ENCODE peak calls at places on chromosomes 3 and 15, in eight cellular contexts. D, A, U, C, I, S, T and O are unnamed samples. For H3K4me1, the result is how much of the 10 kb centered on the place peaks cover.

GRCh38 chr3:197366301-197367044 is 68.1 kb upstream of the DLG1 start:
- DNase-seq in S (peak), I (no peak), U (no peak), A (no peak), C (no peak), T (no peak), D (no peak), O (no peak)

GRCh38 chr15:40087991-40088928 is 20.4 kb downstream of the BMF start:
- DNase-seq in I (no peak), C (peak), T (no peak), D (no peak), S (peak), A (no peak), U (no peak), O (peak)

GRCh38 chr3:126664591-126665214 is 9.8 kb upstream of the TXNRD3 start:
- DNase-seq in T (peak), C (no peak), S (no peak), U (no peak), A (no peak), I (no peak), D (no peak), O (no peak)

GRCh38 chr15:35886765-35887164 is 340.8 kb upstream of the DPH6 start:
- DNase-seq in S (no peak), D (no peak), C (no peak), A (no peak), I (no peak), U (no peak), T (no peak), O (no peak)

GRCh38 chr3:151955356-151955755 is 81.9 kb downstream of the SUCNR1 start:
- DNase-seq in U (no peak), S (no peak), C (no peak), I (no peak), D (no peak), A (no peak), T (no peak), O (no peak)

GRCh38 chr3:160259589-160259988 is 34.4 kb downstream of the C3orf80 start:
- DNase-seq in U (no peak), C (no peak), A (no peak), D (no peak), I (no peak), S (no peak), T (no peak), O (no peak)

GRCh38 chr3:134029256-134029733 is 430 bp downstream of the SLCO2A1 start:
- DNase-seq in A (no peak), T (peak), I (no peak), C (no peak), U (no peak), S (no peak), D (no peak), O (peak)

GRCh38 chr3:141789281-141789680 is 26.1 kb downstream of the GRK7 start:
- DNase-seq in C (no peak), A (no peak), T (no peak), S (no peak), U (no peak), D (no peak), I (no peak), O (no peak)

GRCh38 chr15:28110416-28110975 is 11.4 kb upstream of the OCA2 start:
- DNase-seq in S (no peak), A (no peak), T (peak), C (no peak), D (no peak), I (no peak), U (no peak), O (no peak)

GRCh38 chr15:66570327-66570726 is 4.5 kb upstream of the LCTL start:
- DNase-seq in A (no peak), C (peak), U (no peak), T (no peak), S (peak), D (no peak), I (no peak), O (no peak)
- H3K27ac ChIP-seq in A (no peak), C (no peak), U (no peak), T (no peak), S (no peak), D (no peak), I (no peak), O (no peak)

GRCh38 chr3:120092444-120092843 is 1.8 kb downstream of the GSK3B start:
- DNase-seq in I (no peak), C (no peak), T (no peak), U (no peak), S (no peak), D (no peak), A (no peak), O (no peak)
- H3K4me1 ChIP-seq in I (under half), C (under half), T (under half), U (under half), S (under half), D (under half), A (half or more), O (under half)

GRCh38 chr15:52436971-52437370 is 91.7 kb downstream of the MYO5A start:
- DNase-seq in T (no peak), I (no peak), S (no peak), C (no peak), D (no peak), A (no peak), U (no peak), O (no peak)
- H3K27ac ChIP-seq in T (no peak), I (no peak), S (no peak), C (no peak), D (no peak), A (no peak), U (no peak), O (no peak)

DNA sequence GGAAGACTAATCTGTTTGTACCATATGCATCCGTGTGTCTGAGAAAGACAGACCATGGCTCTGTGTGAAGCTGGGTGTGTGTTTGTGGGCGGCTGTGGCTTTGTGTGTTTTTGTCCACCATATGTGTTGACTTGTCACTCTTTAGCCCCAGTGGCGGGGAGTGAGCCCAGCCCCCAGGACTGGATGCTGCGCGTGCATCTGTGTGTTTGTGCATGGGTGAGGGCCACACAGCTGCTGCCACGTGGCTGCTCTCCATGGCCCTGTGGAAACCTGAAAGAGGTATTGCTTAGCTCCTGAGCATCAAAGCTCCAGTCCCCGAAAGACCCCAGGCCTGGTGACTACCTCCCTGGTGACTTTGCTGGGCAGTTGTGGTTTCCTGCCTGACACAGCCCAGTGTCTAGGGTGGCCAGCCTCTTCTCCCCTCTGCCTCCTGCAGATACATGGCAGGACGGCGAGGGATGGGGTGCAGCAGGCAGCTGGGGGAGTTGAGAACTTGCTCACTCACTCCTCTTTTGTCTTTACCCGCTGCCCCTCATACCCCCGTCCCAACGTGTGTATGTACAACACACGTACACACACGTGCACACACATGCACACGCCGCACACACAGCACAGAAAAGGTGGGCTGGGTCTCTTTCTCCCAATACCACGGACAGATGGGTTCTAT is 6.5 kb downstream of the EPHB3 start:
- DNase-seq in D (no peak), S (no peak), U (no peak), A (no peak), T (no peak), C (no peak), I (no peak), O (no peak)
- H3K4me1 ChIP-seq in D (half or more), S (under half), U (under half), A (under half), T (under half), C (under half), I (under half), O (under half)

GRCh38 chr15:41783272-41783660 is 9.0 kb downstream of the MAPKBP1 start:
- DNase-seq in D (no peak), I (no peak), A (no peak), T (no peak), C (no peak), U (no peak), S (no peak), O (no peak)
- H3K27ac ChIP-seq in D (no peak), I (no peak), A (no peak), T (no peak), C (no peak), U (no peak), S (no peak), O (no peak)

DNA sequence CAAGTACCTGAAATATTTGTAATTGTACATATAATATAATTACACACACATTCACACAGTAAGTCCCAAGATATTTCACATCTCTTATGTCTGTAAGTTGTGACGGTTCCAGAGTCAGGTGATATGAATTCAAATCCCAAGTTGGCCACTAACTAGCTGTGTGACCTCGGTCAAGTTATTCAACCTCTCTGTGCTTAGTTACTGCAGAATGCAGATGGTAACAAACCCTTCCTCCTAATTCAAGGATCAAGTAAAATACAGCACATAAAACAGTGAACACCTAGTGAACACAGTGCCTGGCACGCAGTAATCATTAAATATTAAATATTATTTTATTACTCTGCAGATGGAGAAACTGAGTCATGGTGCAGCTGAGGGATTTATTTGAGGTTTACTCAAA is 6.9 kb downstream of the PRICKLE2 start:
- DNase-seq in I (no peak), S (no peak), U (no peak), C (no peak), A (no peak), D (no peak), T (no peak), O (no peak)
- H3K4me1 ChIP-seq in I (under half), S (under half), U (under half), C (under half), A (under half), D (under half), T (under half), O (under half)

GRCh38 chr15:25866874-25867273 is 3.7 kb upstream of the ATP10A start:
- DNase-seq in U (no peak), A (no peak), C (no peak), T (no peak), I (no peak), S (no peak), D (no peak), O (no peak)
- H3K27ac ChIP-seq in U (no peak), A (no peak), C (no peak), T (no peak), I (no peak), S (no peak), D (no peak), O (no peak)